ENCODE peak calls at places on chromosomes 2 and 18, in four cellular contexts. P is frontal cortex; R is HT-29; M is activated T-cell treated with anti-CD3 and anti-CD28 coated beads, Interleukin-2, amount 50 U/mL, for 4 hours. U is an unnamed sample.
A peak's percentile ranks its signal among the peaks of the same experiment; 100 is the strongest.

GRCh38 chr2:230319211-230319862 is 7.7 kb upstream of the SP140L start:
- DNase-seq in P (no peak), R (no peak), M (peak; percentile 49), U (no peak)

GRCh38 chr2:201839727-201840126 is 33.4 kb downstream of the CDK15 start:
- DNase-seq in P (no peak), R (no peak), M (no peak), U (no peak)

GRCh38 chr2:44477657-44478414 is 116.1 kb downstream of the CAMKMT start:
- DNase-seq in P (no peak), R (no peak), M (no peak), U (no peak)

GRCh38 chr2:128261245-128262128 is 57.2 kb downstream of the HS6ST1 start:
- DNase-seq in P (no peak), R (no peak), M (no peak), U (no peak)

GRCh38 chr2:118774458-118775133 is 72.9 kb downstream of the EN1 start:
- DNase-seq in P (peak; percentile 26), R (peak; percentile 17), M (no peak), U (no peak)

GRCh38 chr2:153287109-153287801 is 191.3 kb downstream of the RPRM start:
- DNase-seq in P (no peak), R (no peak), M (no peak), U (no peak)

GRCh38 chr2:55877101-55877500 is 46.5 kb downstream of the EFEMP1 start:
- DNase-seq in P (no peak), R (no peak), M (no peak), U (no peak)

GRCh38 chr2:29113891-29114321 is 1.3 kb upstream of the CLIP4 start:
- DNase-seq in P (no peak), R (peak; percentile 97), M (no peak), U (no peak)

GRCh38 chr2:206287197-206287596 is 12.7 kb downstream of the ZDBF2 start:
- DNase-seq in P (no peak), R (no peak), M (no peak), U (no peak)

GRCh38 chr2:237901932-237902846 is 42.8 kb downstream of the RAMP1 start:
- DNase-seq in P (no peak), R (no peak), M (no peak), U (no peak)

GRCh38 chr2:11807156-11808015 is 61.0 kb downstream of the LPIN1 start:
- DNase-seq in P (no peak), R (no peak), M (no peak), U (no peak)

GRCh38 chr2:217475791-217476190 is 527.0 kb downstream of the TNS1 start:
- DNase-seq in P (no peak), R (no peak), M (no peak), U (no peak)

GRCh38 chr2:158984554-158985207 is 16.2 kb downstream of the TANC1 start:
- DNase-seq in P (no peak), R (no peak), M (no peak), U (no peak)

GRCh38 chr18:63257453-63257852 is 62.1 kb downstream of the BCL2 start:
- DNase-seq in P (no peak), R (no peak), M (no peak), U (no peak)